ENCODE peak calls at places on chromosomes 11 and 22, in ten cellular contexts. One of them, this sample, is unnamed. For H3K4me1, the result is how much of the 10 kb centered on the place peaks cover.

GRCh38 chr11:116459233-116459632 is 313.6 kb downstream of the BUD13 start:
- DNase-seq in sigmoid colon: peak
- DNase-seq in Panc1: no peak
- DNase-seq in SK-N-SH: peak
- DNase-seq in stomach: no peak
- DNase-seq in HCT116: no peak
- DNase-seq in suprapubic skin: no peak
- DNase-seq in K562: no peak
- DNase-seq in upper lobe of left lung: no peak
- DNase-seq in transverse colon: peak
- DNase-seq in this sample: no peak

GRCh38 chr22:20457506-20458240 is 20.0 kb upstream of the SCARF2 start:
- DNase-seq in sigmoid colon: peak
- DNase-seq in Panc1: no peak
- DNase-seq in SK-N-SH: no peak
- DNase-seq in stomach: no peak
- DNase-seq in HCT116: no peak
- DNase-seq in suprapubic skin: no peak
- DNase-seq in K562: no peak
- DNase-seq in upper lobe of left lung: no peak
- DNase-seq in transverse colon: no peak
- DNase-seq in this sample: no peak

GRCh38 chr11:56714206-56714605 is 15.3 kb downstream of the OR9G1 start:
- DNase-seq in sigmoid colon: no peak
- DNase-seq in Panc1: no peak
- DNase-seq in SK-N-SH: no peak
- DNase-seq in stomach: no peak
- DNase-seq in HCT116: no peak
- DNase-seq in suprapubic skin: no peak
- DNase-seq in K562: no peak
- DNase-seq in upper lobe of left lung: no peak
- DNase-seq in transverse colon: no peak
- DNase-seq in this sample: no peak

GRCh38 chr11:45180158-45180887 is 33.9 kb downstream of the PRDM11 start:
- DNase-seq in sigmoid colon: peak
- DNase-seq in Panc1: no peak
- DNase-seq in SK-N-SH: peak
- DNase-seq in stomach: peak
- DNase-seq in HCT116: peak
- DNase-seq in suprapubic skin: no peak
- DNase-seq in K562: peak
- DNase-seq in upper lobe of left lung: peak
- DNase-seq in transverse colon: peak
- DNase-seq in this sample: peak

GRCh38 chr11:29781268-29781667 is 235.6 kb downstream of the KCNA4 start:
- DNase-seq in sigmoid colon: no peak
- DNase-seq in Panc1: no peak
- DNase-seq in SK-N-SH: no peak
- DNase-seq in stomach: no peak
- DNase-seq in HCT116: no peak
- DNase-seq in suprapubic skin: no peak
- DNase-seq in K562: no peak
- DNase-seq in upper lobe of left lung: no peak
- DNase-seq in transverse colon: no peak
- DNase-seq in this sample: no peak

GRCh38 chr11:113514856-113515255 is 39.7 kb upstream of the DRD2 start:
- DNase-seq in sigmoid colon: no peak
- DNase-seq in Panc1: no peak
- DNase-seq in SK-N-SH: no peak
- DNase-seq in stomach: no peak
- DNase-seq in HCT116: no peak
- DNase-seq in suprapubic skin: no peak
- DNase-seq in K562: no peak
- DNase-seq in upper lobe of left lung: no peak
- DNase-seq in transverse colon: no peak
- DNase-seq in this sample: no peak

GRCh38 chr11:128936546-128937275 is 6.0 kb downstream of the TP53AIP1 start:
- DNase-seq in sigmoid colon: no peak
- DNase-seq in Panc1: no peak
- DNase-seq in SK-N-SH: no peak
- DNase-seq in stomach: no peak
- DNase-seq in HCT116: no peak
- DNase-seq in suprapubic skin: no peak
- DNase-seq in K562: no peak
- DNase-seq in upper lobe of left lung: no peak
- DNase-seq in transverse colon: no peak
- DNase-seq in this sample: no peak

GRCh38 chr11:17352925-17353227 is 1.3 kb downstream of the NCR3LG1 start:
- DNase-seq in sigmoid colon: peak
- DNase-seq in Panc1: peak
- DNase-seq in SK-N-SH: peak
- DNase-seq in stomach: peak
- DNase-seq in HCT116: no peak
- DNase-seq in suprapubic skin: peak
- DNase-seq in K562: peak
- DNase-seq in upper lobe of left lung: peak
- DNase-seq in transverse colon: peak
- DNase-seq in this sample: peak

DNA sequence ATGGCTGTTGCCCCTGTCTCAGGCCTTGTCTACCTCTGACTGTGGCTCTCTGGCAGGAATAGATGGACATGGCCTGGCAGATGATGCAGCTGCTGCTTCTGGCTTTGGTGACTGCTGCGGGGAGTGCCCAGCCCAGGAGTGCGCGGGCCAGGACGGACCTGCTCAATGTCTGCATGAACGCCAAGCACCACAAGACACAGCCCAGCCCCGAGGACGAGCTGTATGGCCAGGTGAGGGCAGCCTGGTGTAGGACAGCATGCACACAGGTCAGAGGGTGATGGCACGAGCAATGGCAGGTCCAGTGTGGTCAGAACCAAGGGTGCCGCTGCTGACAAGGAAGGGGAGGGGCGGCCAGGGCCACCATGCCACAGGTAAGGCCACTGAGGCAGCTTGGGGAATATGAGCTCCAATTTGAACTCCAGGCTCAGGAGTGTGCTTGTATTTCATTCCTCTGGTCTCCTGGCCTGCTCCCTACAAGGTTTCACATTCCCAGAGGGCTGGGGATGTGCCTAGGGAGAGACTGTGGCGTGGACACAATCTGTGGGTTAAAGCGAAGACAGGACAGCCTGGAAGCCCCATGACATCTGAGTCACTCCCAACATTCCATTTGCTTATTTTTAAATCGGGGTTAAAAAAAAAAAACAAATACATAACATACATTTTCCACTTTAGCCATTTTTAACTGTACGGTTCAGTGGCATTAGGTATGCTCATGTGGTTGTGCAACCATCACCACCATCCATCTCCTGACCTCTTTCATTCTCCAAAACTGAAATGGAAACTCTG is 559 bp downstream of the FOLR3 start:
- DNase-seq in sigmoid colon: no peak
- DNase-seq in Panc1: no peak
- DNase-seq in SK-N-SH: no peak
- DNase-seq in stomach: no peak
- DNase-seq in HCT116: no peak
- DNase-seq in suprapubic skin: no peak
- DNase-seq in K562: no peak
- DNase-seq in upper lobe of left lung: peak
- DNase-seq in transverse colon: no peak
- DNase-seq in this sample: no peak
- H3K27ac ChIP-seq in sigmoid colon: no peak
- H3K27ac ChIP-seq in Panc1: no peak
- H3K27ac ChIP-seq in SK-N-SH: no peak
- H3K27ac ChIP-seq in stomach: no peak
- H3K27ac ChIP-seq in HCT116: no peak
- H3K27ac ChIP-seq in suprapubic skin: no peak
- H3K27ac ChIP-seq in K562: no peak
- H3K27ac ChIP-seq in upper lobe of left lung: peak
- H3K27ac ChIP-seq in transverse colon: no peak
- H3K27ac ChIP-seq in this sample: no peak

GRCh38 chr11:65013130-65013691 is 749 bp upstream of the ARL2 start:
- DNase-seq in sigmoid colon: peak
- DNase-seq in Panc1: no peak
- DNase-seq in SK-N-SH: peak
- DNase-seq in stomach: peak
- DNase-seq in HCT116: no peak
- DNase-seq in suprapubic skin: peak
- DNase-seq in K562: peak
- DNase-seq in upper lobe of left lung: peak
- DNase-seq in transverse colon: peak
- DNase-seq in this sample: peak

GRCh38 chr11:65017927-65018326 is 4.0 kb downstream of the ARL2 start:
- DNase-seq in sigmoid colon: no peak
- DNase-seq in Panc1: no peak
- DNase-seq in SK-N-SH: no peak
- DNase-seq in stomach: no peak
- DNase-seq in HCT116: no peak
- DNase-seq in suprapubic skin: no peak
- DNase-seq in K562: no peak
- DNase-seq in upper lobe of left lung: no peak
- DNase-seq in transverse colon: no peak
- DNase-seq in this sample: no peak

GRCh38 chr11:65013692-65014145 is 241 bp upstream of the ARL2 start:
- DNase-seq in sigmoid colon: peak
- DNase-seq in Panc1: no peak
- DNase-seq in SK-N-SH: peak
- DNase-seq in stomach: peak
- DNase-seq in HCT116: peak
- DNase-seq in suprapubic skin: peak
- DNase-seq in K562: peak
- DNase-seq in upper lobe of left lung: peak
- DNase-seq in transverse colon: peak
- DNase-seq in this sample: peak

GRCh38 chr11:65016705-65017104 is 2.7 kb downstream of the ARL2 start:
- DNase-seq in sigmoid colon: no peak
- DNase-seq in Panc1: no peak
- DNase-seq in SK-N-SH: no peak
- DNase-seq in stomach: no peak
- DNase-seq in HCT116: no peak
- DNase-seq in suprapubic skin: no peak
- DNase-seq in K562: no peak
- DNase-seq in upper lobe of left lung: no peak
- DNase-seq in transverse colon: no peak
- DNase-seq in this sample: no peak

DNA sequence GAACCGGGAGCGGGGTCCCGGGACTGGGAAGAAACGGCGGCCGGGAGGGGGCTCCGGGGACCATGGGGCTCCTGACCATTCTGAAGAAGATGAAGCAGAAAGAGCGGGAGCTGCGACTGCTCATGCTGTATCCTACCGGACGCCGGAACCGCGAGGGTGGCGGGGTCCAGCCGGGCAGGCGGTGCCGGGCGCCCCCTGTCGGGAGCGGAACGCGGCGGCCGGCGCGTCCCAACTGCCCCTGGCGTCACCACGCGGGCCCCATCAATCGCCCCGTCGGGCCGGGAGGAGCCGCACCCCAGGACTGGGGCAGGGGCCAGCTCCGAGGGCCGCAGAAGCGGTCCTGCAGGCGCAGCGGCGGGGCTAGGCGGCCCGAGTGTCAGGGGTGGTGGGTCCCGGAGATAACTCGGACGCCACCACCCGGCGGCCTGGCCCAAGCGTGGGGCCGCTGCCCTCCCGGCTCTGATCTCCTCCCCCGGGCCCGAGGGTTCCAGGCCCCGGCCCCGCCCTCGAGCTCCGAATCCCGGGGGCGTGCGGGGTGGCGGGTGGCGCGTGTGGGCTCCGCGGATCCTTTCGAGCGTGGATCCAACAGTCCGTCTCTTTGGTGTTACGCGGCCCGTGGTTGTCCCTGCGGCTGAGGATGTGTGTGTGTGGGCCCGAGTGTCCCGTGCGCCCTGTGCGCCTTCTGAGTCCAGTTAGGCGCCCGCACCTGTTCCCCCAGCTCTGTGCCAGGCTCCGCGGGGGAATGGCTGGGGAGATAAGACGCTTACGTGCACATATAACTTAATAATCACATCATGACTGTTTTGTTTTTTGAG is at the start of gene ARL2:
- DNase-seq in sigmoid colon: no peak
- DNase-seq in Panc1: no peak
- DNase-seq in SK-N-SH: no peak
- DNase-seq in stomach: peak
- DNase-seq in HCT116: no peak
- DNase-seq in suprapubic skin: peak
- DNase-seq in K562: peak
- DNase-seq in upper lobe of left lung: peak
- DNase-seq in transverse colon: no peak
- DNase-seq in this sample: peak
- TF ChIP-seq POLR2AphosphoS5 in sigmoid colon: peak
- TF ChIP-seq POLR2AphosphoS5 in Panc1: peak
- TF ChIP-seq POLR2AphosphoS5 in SK-N-SH: peak
- TF ChIP-seq POLR2AphosphoS5 in stomach: no peak
- TF ChIP-seq POLR2AphosphoS5 in HCT116: peak
- TF ChIP-seq POLR2AphosphoS5 in suprapubic skin: no peak
- TF ChIP-seq POLR2AphosphoS5 in K562: no peak
- TF ChIP-seq POLR2AphosphoS5 in upper lobe of left lung: no peak
- TF ChIP-seq POLR2AphosphoS5 in transverse colon: peak
- TF ChIP-seq POLR2AphosphoS5 in this sample: peak

GRCh38 chr22:39927544-39927943 is 26.7 kb downstream of the GRAP2 start:
- DNase-seq in sigmoid colon: no peak
- DNase-seq in Panc1: no peak
- DNase-seq in SK-N-SH: no peak
- DNase-seq in stomach: no peak
- DNase-seq in HCT116: no peak
- DNase-seq in suprapubic skin: no peak
- DNase-seq in K562: peak
- DNase-seq in upper lobe of left lung: no peak
- DNase-seq in transverse colon: no peak
- DNase-seq in this sample: no peak

GRCh38 chr22:39926175-39927152 is 25.6 kb downstream of the GRAP2 start:
- DNase-seq in sigmoid colon: no peak
- DNase-seq in Panc1: no peak
- DNase-seq in SK-N-SH: no peak
- DNase-seq in stomach: no peak
- DNase-seq in HCT116: no peak
- DNase-seq in suprapubic skin: no peak
- DNase-seq in K562: no peak
- DNase-seq in upper lobe of left lung: no peak
- DNase-seq in transverse colon: peak
- DNase-seq in this sample: peak

GRCh38 chr22:39932166-39932565 is 28.0 kb upstream of the TMA7B start:
- DNase-seq in sigmoid colon: no peak
- DNase-seq in Panc1: no peak
- DNase-seq in SK-N-SH: no peak
- DNase-seq in stomach: no peak
- DNase-seq in HCT116: no peak
- DNase-seq in suprapubic skin: no peak
- DNase-seq in K562: no peak
- DNase-seq in upper lobe of left lung: no peak
- DNase-seq in transverse colon: no peak
- DNase-seq in this sample: no peak

GRCh38 chr22:39931271-39931670 is 28.9 kb upstream of the TMA7B start:
- DNase-seq in sigmoid colon: no peak
- DNase-seq in Panc1: no peak
- DNase-seq in SK-N-SH: no peak
- DNase-seq in stomach: no peak
- DNase-seq in HCT116: no peak
- DNase-seq in suprapubic skin: no peak
- DNase-seq in K562: no peak
- DNase-seq in upper lobe of left lung: no peak
- DNase-seq in transverse colon: no peak
- DNase-seq in this sample: no peak

DNA sequence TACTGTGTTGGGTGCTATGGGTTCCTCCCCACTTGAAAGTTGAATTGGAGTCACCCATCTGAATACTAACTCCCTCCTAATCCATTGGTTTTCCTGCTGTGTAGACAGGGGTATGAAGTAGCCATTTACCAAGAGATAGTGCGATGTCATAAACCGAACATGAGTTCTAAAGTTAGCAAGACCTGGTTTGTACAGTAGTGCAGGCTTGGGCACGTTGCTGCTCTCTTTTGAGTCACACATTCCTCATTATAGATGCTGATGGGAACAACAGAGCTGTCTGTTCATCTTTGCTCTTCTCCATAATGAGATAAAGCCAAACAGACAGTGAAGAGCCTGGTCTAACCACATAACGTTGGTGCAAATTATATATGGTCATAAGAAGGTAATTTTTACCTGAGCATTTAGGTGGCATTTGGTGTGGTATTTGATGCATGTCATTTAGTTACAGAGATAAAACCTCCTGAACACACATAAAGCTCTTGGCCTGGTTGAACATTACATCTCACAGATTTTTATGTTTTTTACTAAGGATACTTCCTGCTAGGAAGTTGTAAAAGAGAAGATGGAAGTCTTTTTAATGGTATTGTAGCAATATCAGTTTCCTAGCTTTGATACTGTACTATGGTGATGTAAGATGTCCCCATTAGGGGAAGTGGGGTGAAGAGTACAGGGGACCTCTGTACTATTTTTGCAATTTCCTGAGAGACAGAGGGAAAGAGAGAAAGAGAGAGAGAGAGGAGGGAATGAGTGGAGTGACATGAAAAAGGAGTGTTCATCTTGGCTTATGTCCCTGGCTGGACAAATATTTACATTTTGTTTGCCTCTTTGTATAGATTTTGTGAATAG is 27.9 kb downstream of the GRAP2 start:
- DNase-seq in sigmoid colon: no peak
- DNase-seq in Panc1: no peak
- DNase-seq in SK-N-SH: no peak
- DNase-seq in stomach: no peak
- DNase-seq in HCT116: no peak
- DNase-seq in suprapubic skin: no peak
- DNase-seq in K562: no peak
- DNase-seq in upper lobe of left lung: no peak
- DNase-seq in transverse colon: no peak
- DNase-seq in this sample: no peak
- H3K4me1 ChIP-seq in sigmoid colon: under half
- H3K4me1 ChIP-seq in Panc1: under half
- H3K4me1 ChIP-seq in SK-N-SH: under half
- H3K4me1 ChIP-seq in stomach: under half
- H3K4me1 ChIP-seq in HCT116: under half
- H3K4me1 ChIP-seq in suprapubic skin: under half
- H3K4me1 ChIP-seq in K562: half or more
- H3K4me1 ChIP-seq in upper lobe of left lung: under half
- H3K4me1 ChIP-seq in transverse colon: under half
- H3K4me1 ChIP-seq in this sample: under half

DNA sequence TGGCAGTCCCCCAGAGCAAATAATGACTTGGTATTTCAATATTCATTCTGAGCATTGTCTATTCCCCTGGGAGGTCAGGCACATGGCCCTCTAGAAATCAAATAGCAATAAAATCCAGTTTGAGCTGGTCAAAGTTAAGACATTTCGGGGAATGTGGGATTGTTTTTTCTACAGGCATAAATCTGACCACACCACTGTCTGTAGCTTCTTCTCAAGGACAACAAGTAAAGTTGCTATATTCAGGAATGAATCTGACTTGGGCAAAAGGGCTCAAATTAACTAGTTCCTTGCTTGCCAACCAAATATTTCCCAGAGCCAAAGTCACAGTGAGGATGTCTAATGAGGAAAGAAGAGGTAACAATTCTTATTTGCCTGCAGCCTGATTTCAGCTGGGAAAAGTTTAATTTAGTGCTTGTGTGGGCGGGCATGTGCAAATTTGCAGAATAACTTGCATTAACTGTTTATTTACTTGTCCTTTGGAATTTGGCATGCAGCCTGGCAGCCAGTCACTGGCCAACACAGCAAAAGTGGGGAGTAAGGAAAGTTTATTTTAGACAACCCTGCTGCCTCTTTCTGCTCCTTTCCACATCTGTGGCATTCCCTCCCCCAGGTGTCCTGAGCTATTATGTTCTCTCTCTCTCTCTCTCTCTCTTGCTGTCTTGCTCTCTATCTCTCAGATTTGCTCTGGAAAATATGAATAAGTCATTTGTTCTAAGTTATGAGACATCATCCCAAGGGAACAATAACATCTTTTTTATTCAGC is 51.2 kb upstream of the ARHGAP20 start:
- DNase-seq in sigmoid colon: no peak
- DNase-seq in Panc1: no peak
- DNase-seq in SK-N-SH: no peak
- DNase-seq in stomach: peak
- DNase-seq in HCT116: no peak
- DNase-seq in suprapubic skin: no peak
- DNase-seq in K562: no peak
- DNase-seq in upper lobe of left lung: peak
- DNase-seq in transverse colon: peak
- DNase-seq in this sample: peak
- H3K27ac ChIP-seq in sigmoid colon: no peak
- H3K27ac ChIP-seq in Panc1: no peak
- H3K27ac ChIP-seq in SK-N-SH: no peak
- H3K27ac ChIP-seq in stomach: peak
- H3K27ac ChIP-seq in HCT116: no peak
- H3K27ac ChIP-seq in suprapubic skin: no peak
- H3K27ac ChIP-seq in K562: no peak
- H3K27ac ChIP-seq in upper lobe of left lung: no peak
- H3K27ac ChIP-seq in transverse colon: no peak
- H3K27ac ChIP-seq in this sample: peak